ENCODE peak calls at places on chromosomes 13 and 19, in nine cellular contexts. R is progenitor cell of endocrine pancreas, F is uterus, B is nephron progenitor cell, T is astrocyte of the spinal cord, K is tibial artery, C is WERI-Rb-1, M is endothelial cell, D is ovary. N is an unnamed sample.
A peak's percentile ranks its signal among the peaks of the same experiment; 100 is the strongest.

GRCh38 chr19:1651548-1652394 is 644 bp downstream of the TCF3 start:
- DNase-seq in C (peak; percentile 56), T (peak; percentile 39), K (peak; percentile 28), M (peak; percentile 33), B (peak; percentile 48), R (no peak), D (peak; percentile 58), F (peak; percentile 39), N (no peak)

GRCh38 chr13:99432637-99433542 is 68.4 kb upstream of the TM9SF2 start:
- DNase-seq in R (no peak), B (peak; percentile 51), K (peak; percentile 73), F (peak; percentile 28), T (peak; percentile 42), D (peak; percentile 54), M (peak; percentile 50), C (peak; percentile 15), N (no peak)

GRCh38 chr13:99862243-99862642 is 109.3 kb downstream of the ZIC5 start:
- DNase-seq in T (no peak), R (no peak), K (no peak), F (no peak), C (no peak), M (no peak), B (no peak), D (no peak), N (no peak)

GRCh38 chr13:21526707-21527454 is 67.8 kb upstream of the ZDHHC20 start:
- DNase-seq in C (no peak), T (no peak), F (no peak), D (no peak), R (no peak), M (no peak), K (no peak), B (no peak), N (no peak)

GRCh38 chr19:42441047-42441440 is 1.7 kb downstream of the CXCL17 start:
- DNase-seq in K (no peak), M (no peak), F (no peak), D (no peak), C (no peak), R (no peak), B (no peak), T (no peak), N (no peak)

GRCh38 chr19:4089400-4089908 is 22.8 kb upstream of the ZBTB7A start:
- DNase-seq in M (no peak), C (no peak), K (no peak), R (no peak), B (no peak), T (no peak), F (no peak), D (no peak), N (no peak)

GRCh38 chr19:2542341-2543069 is 66.6 kb downstream of the GADD45B start:
- DNase-seq in C (no peak), T (no peak), K (no peak), M (no peak), F (no peak), R (no peak), B (peak; percentile 57), D (no peak), N (no peak)

GRCh38 chr13:20118268-20119140 is 42.3 kb downstream of the GJA3 start:
- DNase-seq in K (no peak), B (peak; percentile 52), D (peak; percentile 76), F (peak; percentile 48), T (peak; percentile 36), C (peak; percentile 80), M (peak; percentile 34), R (peak; percentile 14), N (peak; percentile 23)

GRCh38 chr13:94705081-94705751 is 7.1 kb downstream of the SOX21 start:
- DNase-seq in F (no peak), T (no peak), D (no peak), B (no peak), M (no peak), K (no peak), C (no peak), R (no peak), N (no peak)

GRCh38 chr13:66139701-66140100 is 1090.4 kb downstream of the PCDH9 start:
- DNase-seq in M (no peak), R (no peak), K (no peak), C (no peak), F (no peak), T (no peak), D (no peak), B (no peak), N (no peak)

GRCh38 chr13:26280822-26281221 is 26.9 kb downstream of the CDK8 start:
- DNase-seq in F (no peak), K (no peak), D (no peak), B (no peak), R (no peak), M (no peak), C (no peak), T (peak; percentile 14), N (no peak)

GRCh38 chr13:50893211-50893852 is 16.3 kb upstream of the RNASEH2B start:
- DNase-seq in M (no peak), C (no peak), K (no peak), T (peak; percentile 71), B (no peak), F (no peak), D (no peak), R (no peak), N (no peak)

GRCh38 chr19:47296036-47296435 is 13.6 kb upstream of the C5AR1 start:
- DNase-seq in C (peak; percentile 89), K (peak; percentile 81), F (peak; percentile 81), R (peak; percentile 58), D (peak; percentile 72), M (peak; percentile 85), B (peak; percentile 81), T (peak; percentile 70), N (peak; percentile 87)

DNA sequence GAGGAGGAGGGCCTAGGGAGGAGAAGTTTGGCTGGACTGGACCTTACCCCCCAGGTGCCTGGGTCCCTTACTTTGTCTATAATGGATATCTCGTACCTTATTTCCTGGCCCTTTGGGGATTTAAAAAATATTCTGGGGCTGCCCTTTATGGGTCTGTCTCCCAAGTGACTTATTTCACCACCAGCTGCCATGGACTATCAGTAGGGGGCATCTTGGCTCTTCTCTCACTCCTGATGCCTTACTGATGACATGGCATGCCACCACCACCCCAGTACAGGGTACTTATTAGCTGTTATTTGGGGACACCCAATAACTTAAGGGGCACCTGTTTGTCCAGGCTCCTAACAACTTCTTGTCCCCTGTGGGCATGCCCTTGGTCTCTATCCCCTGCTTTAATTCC is 38.0 kb downstream of the NFIX start:
- DNase-seq in B (no peak), K (no peak), T (no peak), C (no peak), D (no peak), M (no peak), R (no peak), F (no peak), N (no peak)
- TF ChIP-seq CTCF in B (no peak), K (no peak), T (peak; percentile 30), C (peak; percentile 4), D (no peak), M (no peak), R (no peak), F (no peak), N (no peak)

DNA sequence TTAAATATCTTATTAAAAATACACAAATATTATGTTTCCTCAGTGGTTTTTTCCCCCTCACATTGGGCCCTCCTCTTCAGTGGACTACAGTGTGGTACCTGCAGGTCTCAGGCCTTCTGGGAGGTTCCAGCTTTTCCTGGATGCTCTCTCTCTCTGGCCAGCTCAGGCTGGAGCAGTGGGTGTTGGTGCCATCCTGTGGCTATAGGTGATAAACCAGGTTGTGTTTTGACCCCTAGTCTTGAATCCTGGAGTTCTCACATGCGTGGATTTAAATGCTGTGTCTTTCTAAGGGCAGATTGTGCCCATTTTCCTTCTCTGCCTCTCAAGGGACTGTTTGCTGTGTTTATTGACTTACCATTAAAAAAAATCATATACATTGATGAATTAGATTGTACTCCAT is 41.2 kb upstream of the ZNF527 start:
- DNase-seq in F (no peak), M (peak; percentile 10), T (no peak), B (no peak), D (no peak), R (no peak), C (peak; percentile 65), K (no peak), N (no peak)
- TF ChIP-seq CTCF in F (no peak), M (no peak), T (peak; percentile 9), B (no peak), D (no peak), R (peak; percentile 50), C (peak; percentile 67), K (no peak), N (peak; percentile 44)

GRCh38 chr19:50909240-50910070 is 1.7 kb downstream of the KLK4 start:
- DNase-seq in K (no peak), M (peak; percentile 85), T (no peak), D (no peak), B (peak; percentile 98), C (peak; percentile 11), F (peak; percentile 19), R (peak; percentile 63), N (peak; percentile 73)

GRCh38 chr19:50908311-50908710 is 2.9 kb downstream of the KLK4 start:
- DNase-seq in M (no peak), R (no peak), K (no peak), C (no peak), F (no peak), D (no peak), B (no peak), T (no peak), N (no peak)

GRCh38 chr19:50910722-50911121 is 473 bp downstream of the KLK4 start:
- DNase-seq in B (no peak), K (no peak), R (no peak), T (no peak), C (no peak), D (no peak), F (no peak), M (no peak), N (no peak)

GRCh38 chr19:50902640-50903039 is 8.6 kb downstream of the KLK4 start:
- DNase-seq in D (no peak), F (no peak), M (no peak), K (no peak), C (no peak), T (no peak), B (no peak), R (no peak), N (no peak)

DNA sequence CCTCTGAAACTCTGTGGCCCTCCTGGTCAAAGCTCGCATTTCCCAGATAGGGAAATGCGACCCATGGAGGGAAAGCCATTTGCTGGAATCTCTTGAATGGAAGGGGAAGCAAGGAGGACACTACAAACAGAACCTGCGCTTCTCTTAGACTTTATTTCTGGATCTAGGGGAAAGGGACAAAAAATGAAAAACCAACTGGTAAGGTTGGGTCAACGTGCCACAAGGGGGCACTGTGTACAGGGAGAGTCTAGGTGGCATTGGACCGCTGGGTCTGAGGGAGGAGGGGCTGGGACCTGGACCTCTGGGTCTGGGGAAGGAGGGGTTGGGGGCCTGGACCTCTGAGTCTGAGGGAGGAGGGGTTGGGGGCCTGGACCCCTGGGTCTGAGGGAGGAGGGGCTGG is 5.0 kb downstream of the KLK4 start:
- DNase-seq in M (peak; percentile 58), T (no peak), K (no peak), C (peak; percentile 42), D (no peak), R (peak; percentile 26), B (peak; percentile 73), F (no peak), N (peak; percentile 46)
- TF ChIP-seq CTCF in M (peak; percentile 63), T (peak; percentile 22), K (no peak), C (peak; percentile 65), D (no peak), R (peak; percentile 58), B (peak; percentile 41), F (no peak), N (peak; percentile 55)

DNA sequence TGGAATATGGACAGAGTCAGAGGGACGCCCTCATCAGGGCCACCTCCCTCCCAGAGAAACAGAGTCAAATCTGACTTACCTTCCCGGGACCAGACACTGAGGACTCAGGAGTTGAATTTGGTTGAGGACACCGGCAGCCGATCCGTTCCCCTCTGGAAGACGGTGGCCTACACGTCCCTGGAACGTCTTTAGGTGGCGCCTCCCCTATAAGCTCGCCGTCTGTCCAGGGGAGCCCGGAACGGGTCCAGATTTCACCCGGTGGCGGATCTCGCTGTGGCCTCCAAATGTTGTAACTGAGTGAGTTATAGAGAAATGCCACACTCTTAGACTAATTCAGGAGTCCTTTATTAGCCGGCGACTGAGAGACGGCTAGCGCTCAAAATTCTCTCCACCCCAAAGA is 9.0 kb downstream of the TNFSF14 start:
- DNase-seq in C (peak; percentile 19), R (no peak), B (no peak), M (no peak), T (no peak), K (no peak), D (peak; percentile 35), F (no peak), N (no peak)
- TF ChIP-seq CTCF in C (peak; percentile 33), R (no peak), B (no peak), M (no peak), T (no peak), K (no peak), D (no peak), F (no peak), N (no peak)

N was measured in neural crest cell.